ENCODE peak calls at places on chromosomes 6 and 20, in six cellular contexts. B is AG04450, D is spleen, F is B cell, E is mesothelial cell of epicardium, P is left ventricle myocardium inferior. G is an unnamed sample.

GRCh38 chr20:17542993-17543412 is 11.8 kb upstream of the BFSP1 start:
- DNase-seq in B (no peak), D (no peak), F (no peak), E (no peak), P (no peak), G (no peak)

GRCh38 chr20:64131406-64131805 is 24.0 kb upstream of the NPBWR2 start:
- DNase-seq in B (no peak), D (peak), F (no peak), E (peak), P (no peak), G (no peak)

GRCh38 chr6:160975111-160975510 is 16.5 kb upstream of the MAP3K4 start:
- DNase-seq in B (no peak), D (no peak), F (no peak), E (no peak), P (no peak), G (no peak)

GRCh38 chr20:41185013-41185757 is 47.8 kb downstream of the PLCG1 start:
- DNase-seq in B (no peak), D (no peak), F (no peak), E (peak), P (no peak), G (no peak)

GRCh38 chr6:75409928-75410327 is 83.7 kb downstream of the FILIP1 start:
- DNase-seq in B (no peak), D (no peak), F (no peak), E (no peak), P (no peak), G (no peak)

GRCh38 chr6:4155848-4156466 is 20.6 kb upstream of the ECI2 start:
- DNase-seq in B (peak), D (no peak), F (peak), E (peak), P (peak), G (peak)

GRCh38 chr6:139711714-139712585 is 337.5 kb upstream of the CITED2 start:
- DNase-seq in B (no peak), D (no peak), F (no peak), E (no peak), P (no peak), G (no peak)

GRCh38 chr6:116111552-116112528 is 11.2 kb downstream of the NT5DC1 start:
- DNase-seq in B (no peak), D (no peak), F (no peak), E (no peak), P (no peak), G (no peak)

GRCh38 chr6:51350308-51350904 is 531.7 kb downstream of the TFAP2B start:
- DNase-seq in B (no peak), D (no peak), F (no peak), E (no peak), P (no peak), G (peak)

GRCh38 chr20:25052255-25053206 is 5.4 kb downstream of the ACSS1 start:
- DNase-seq in B (no peak), D (peak), F (no peak), E (no peak), P (no peak), G (peak)

GRCh38 chr20:21125072-21125848 is 622 bp upstream of the KIZ start:
- DNase-seq in B (no peak), D (peak), F (no peak), E (no peak), P (no peak), G (peak)

GRCh38 chr6:57172136-57173055 is at the start of gene BAG2:
- DNase-seq in B (peak), D (peak), F (peak), E (peak), P (peak), G (peak)
- TF ChIP-seq CTCF in B (peak), D (peak), F (no peak), E (peak), P (peak), G (peak)

GRCh38 chr6:157732416-157733161 is 90.5 kb upstream of the SNX9 start:
- DNase-seq in B (no peak), D (no peak), F (no peak), E (no peak), P (no peak), G (no peak)
- TF ChIP-seq CTCF in B (no peak), D (no peak), F (no peak), E (no peak), P (no peak), G (no peak)

GRCh38 chr6:120826253-120826652 is 508.0 kb downstream of the TBC1D32 start:
- DNase-seq in B (no peak), D (no peak), F (no peak), E (peak), P (no peak), G (no peak)
- TF ChIP-seq CTCF in B (no peak), D (peak), F (peak), E (peak), P (peak), G (peak)

GRCh38 chr6:104381907-104382306 is 477.8 kb downstream of the HACE1 start:
- DNase-seq in B (no peak), D (no peak), F (no peak), E (no peak), P (no peak), G (no peak)
- TF ChIP-seq CTCF in B (no peak), D (no peak), F (no peak), E (no peak), P (no peak), G (no peak)

GRCh38 chr6:168607272-168608112 is 166.5 kb downstream of the SMOC2 start:
- DNase-seq in B (no peak), D (no peak), F (no peak), E (no peak), P (no peak), G (no peak)

GRCh38 chr6:168603234-168603633 is 162.2 kb downstream of the SMOC2 start:
- DNase-seq in B (no peak), D (no peak), F (no peak), E (no peak), P (no peak), G (no peak)

GRCh38 chr6:168606722-168607121 is 165.7 kb downstream of the SMOC2 start:
- DNase-seq in B (no peak), D (no peak), F (no peak), E (no peak), P (no peak), G (no peak)

GRCh38 chr6:168608113-168608400 is 167.1 kb downstream of the SMOC2 start:
- DNase-seq in B (no peak), D (no peak), F (no peak), E (no peak), P (no peak), G (no peak)

DNA sequence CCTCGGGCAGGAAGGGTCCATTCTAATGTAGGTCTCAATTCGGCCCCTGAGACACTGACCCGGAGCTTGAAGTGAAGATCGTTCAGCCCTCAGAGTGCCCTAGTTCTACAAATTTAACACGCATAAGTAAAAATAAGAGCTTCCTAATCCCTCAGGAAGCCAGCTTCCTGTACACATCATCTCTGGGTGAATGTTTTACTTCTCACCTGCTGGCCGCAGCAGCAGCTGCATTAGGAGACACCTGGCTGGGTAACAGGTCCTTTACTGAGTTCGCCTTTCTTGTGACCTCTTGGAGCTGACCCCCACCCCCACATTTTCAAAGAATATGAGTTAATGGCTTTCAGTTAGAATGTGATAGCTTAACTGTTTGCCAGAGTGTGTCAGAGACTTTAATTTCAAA is 165.0 kb downstream of the SMOC2 start:
- DNase-seq in B (no peak), D (no peak), F (no peak), E (no peak), P (no peak), G (no peak)
- TF ChIP-seq CTCF in B (no peak), D (no peak), F (no peak), E (no peak), P (no peak), G (no peak)

GRCh38 chr6:168193816-168194701 is 115.0 kb upstream of the FRMD1 start:
- DNase-seq in B (no peak), D (no peak), F (no peak), E (no peak), P (no peak), G (no peak)
- TF ChIP-seq CTCF in B (no peak), D (no peak), F (no peak), E (no peak), P (no peak), G (no peak)

GRCh38 chr6:41039060-41039998 is at the start of gene UNC5CL:
- DNase-seq in B (no peak), D (no peak), F (peak), E (no peak), P (no peak), G (peak)
- TF ChIP-seq CTCF in B (peak), D (peak), F (peak), E (peak), P (peak), G (peak)

GRCh38 chr6:144781836-144782235 is 496.7 kb downstream of the UTRN start:
- DNase-seq in B (no peak), D (no peak), F (no peak), E (no peak), P (no peak), G (no peak)

GRCh38 chr6:144777249-144777648 is 492.1 kb downstream of the UTRN start:
- DNase-seq in B (no peak), D (no peak), F (no peak), E (no peak), P (no peak), G (no peak)

GRCh38 chr6:144778773-144779531 is 493.8 kb downstream of the UTRN start:
- DNase-seq in B (no peak), D (no peak), F (no peak), E (no peak), P (no peak), G (peak)

GRCh38 chr6:144776031-144776819 is 491.1 kb downstream of the UTRN start:
- DNase-seq in B (no peak), D (no peak), F (no peak), E (no peak), P (no peak), G (no peak)

DNA sequence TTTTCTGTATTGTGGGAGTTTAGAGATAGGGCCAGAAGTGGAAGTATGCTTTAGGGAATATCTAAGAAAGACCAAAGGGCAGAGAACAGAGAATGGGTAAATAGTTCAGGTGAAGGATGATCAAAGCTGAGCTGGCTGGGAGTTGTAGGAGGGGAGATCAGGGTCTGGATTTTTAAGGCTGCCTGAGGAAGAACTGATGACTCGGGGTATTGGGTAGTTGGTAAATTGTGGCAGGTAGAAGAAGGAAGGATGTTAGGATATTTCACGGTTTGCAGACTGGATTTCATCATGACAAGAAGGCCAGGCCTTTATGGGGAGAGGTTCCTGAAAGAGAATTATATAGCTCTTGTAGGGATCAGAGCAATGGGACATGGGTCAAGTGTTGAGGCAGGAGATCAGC is 492.9 kb downstream of the UTRN start:
- DNase-seq in B (no peak), D (no peak), F (no peak), E (no peak), P (no peak), G (no peak)
- TF ChIP-seq CTCF in B (no peak), D (no peak), F (no peak), E (no peak), P (no peak), G (no peak)

DNA sequence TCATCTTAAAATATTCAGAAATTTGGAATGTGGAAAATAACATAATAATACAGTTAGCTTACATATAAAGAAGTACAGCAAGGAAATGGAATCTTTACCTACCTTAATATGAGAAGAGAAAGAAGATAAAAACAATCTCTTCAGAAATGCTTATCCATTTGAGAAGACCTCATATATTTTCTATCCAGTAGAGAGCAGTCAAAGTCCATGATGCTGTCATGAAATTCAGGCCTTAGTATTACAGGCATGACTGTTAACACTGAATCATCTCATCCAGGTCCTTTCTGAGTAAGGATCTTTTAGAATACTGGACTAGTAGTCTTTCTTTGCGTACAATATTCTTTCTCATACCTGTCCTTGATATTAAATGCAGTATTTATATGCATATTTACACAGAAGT is 713.4 kb downstream of the CD109 start:
- DNase-seq in B (peak), D (no peak), F (no peak), E (no peak), P (no peak), G (peak)
- TF ChIP-seq CTCF in B (peak), D (no peak), F (no peak), E (no peak), P (peak), G (peak)

GRCh38 chr6:155287762-155288161 is 23.9 kb downstream of the CLDN20 start:
- DNase-seq in B (no peak), D (no peak), F (no peak), E (no peak), P (no peak), G (no peak)
- TF ChIP-seq CTCF in B (no peak), D (no peak), F (no peak), E (no peak), P (no peak), G (no peak)

G was measured in GM13977.